ENCODE peak calls at places on chromosomes 3 and 15, in ten cellular contexts. A is small intestine; Y is heart left ventricle; X is right lobe of liver; R is uterus; D is CD4-positive, alpha-beta memory T cell; M is upper lobe of right lung; H is endodermal cell; W is IMR-90; I is naive thymus-derived CD4-positive, alpha-beta T cell. F is an unnamed sample.
A peak's percentile ranks its signal among the peaks of the same experiment; 100 is the strongest.

GRCh38 chr15:90035835-90036220 is 34.7 kb downstream of the ZNF710 start:
- DNase-seq in H (no peak), A (no peak), M (peak; percentile 80), R (no peak), D (no peak), X (peak; percentile 53), I (no peak), W (no peak), Y (peak; percentile 47), F (no peak)

GRCh38 chr3:193816656-193817311 is 223.8 kb downstream of the OPA1 start:
- DNase-seq in A (peak; percentile 95), M (no peak), H (peak; percentile 93), D (no peak), X (peak; percentile 60), I (no peak), Y (peak; percentile 87), W (peak; percentile 11), R (peak; percentile 87), F (peak; percentile 82)

GRCh38 chr3:52391096-52391495 is 53.8 kb downstream of the SEMA3G start:
- DNase-seq in M (no peak), H (no peak), Y (no peak), X (no peak), I (no peak), A (no peak), R (no peak), D (no peak), W (no peak), F (no peak)

GRCh38 chr3:62041681-62042080 is 331.7 kb downstream of the FEZF2 start:
- DNase-seq in M (no peak), W (no peak), A (no peak), H (no peak), X (no peak), Y (no peak), R (no peak), I (no peak), D (no peak), F (no peak)

GRCh38 chr15:89781891-89782618 is 5.9 kb downstream of the MESP2 start:
- DNase-seq in I (no peak), A (peak; percentile 62), Y (no peak), D (no peak), H (no peak), W (peak; percentile 57), M (no peak), R (no peak), X (peak; percentile 85), F (no peak)

GRCh38 chr15:69557340-69558137 is 104.9 kb downstream of the RPLP1 start:
- DNase-seq in Y (no peak), W (peak; percentile 94), A (peak; percentile 97), D (no peak), M (no peak), H (no peak), X (peak; percentile 90), R (no peak), I (no peak), F (no peak)

GRCh38 chr3:117998071-117998470 is 1036.6 kb downstream of the IGSF11 start:
- DNase-seq in A (no peak), R (no peak), D (no peak), W (peak; percentile 74), X (no peak), H (no peak), M (no peak), I (no peak), Y (no peak), F (no peak)

GRCh38 chr3:49553690-49554634 is at the start of gene BSN:
- DNase-seq in R (peak; percentile 92), W (peak; percentile 82), I (peak; percentile 81), D (peak; percentile 81), M (peak; percentile 94), A (peak; percentile 56), X (peak; percentile 90), H (peak; percentile 97), Y (peak; percentile 93), F (peak; percentile 96)

GRCh38 chr3:63895422-63896189 is 16.6 kb downstream of the SCAANT1 start:
- DNase-seq in R (no peak), W (no peak), I (no peak), M (no peak), D (no peak), Y (no peak), A (no peak), X (no peak), H (no peak), F (no peak)

GRCh38 chr3:101962055-101962454 is 112.7 kb downstream of the NFKBIZ start:
- DNase-seq in A (no peak), R (no peak), D (no peak), Y (no peak), W (peak; percentile 59), M (no peak), X (no peak), I (no peak), H (no peak), F (no peak)

GRCh38 chr15:60373745-60374144 is 24.0 kb downstream of the ANXA2 start:
- DNase-seq in H (peak; percentile 8), R (no peak), X (no peak), I (no peak), M (no peak), A (no peak), Y (no peak), W (no peak), D (no peak), F (no peak)

GRCh38 chr3:51722362-51722761 is 15.5 kb downstream of the GRM2 start:
- DNase-seq in H (no peak), A (no peak), Y (no peak), R (no peak), W (no peak), X (no peak), M (no peak), D (no peak), I (no peak), F (no peak)

GRCh38 chr15:32135326-32135725 is 105.0 kb downstream of the CHRNA7 start:
- DNase-seq in X (no peak), H (no peak), I (no peak), Y (no peak), A (no peak), D (no peak), M (no peak), R (no peak), W (no peak), F (no peak)

GRCh38 chr3:177191108-177191779 is 6.0 kb downstream of the TBL1XR1 start:
- DNase-seq in A (no peak), W (no peak), M (no peak), Y (no peak), R (no peak), H (no peak), I (no peak), D (no peak), X (no peak), F (no peak)

GRCh38 chr3:78791745-78792144 is 976.1 kb downstream of the ROBO1 start:
- DNase-seq in Y (no peak), D (no peak), R (no peak), M (no peak), X (no peak), I (no peak), H (no peak), A (no peak), W (no peak), F (no peak)

GRCh38 chr15:84947947-84948830 is 33.5 kb upstream of the PDE8A start:
- DNase-seq in H (no peak), X (no peak), I (no peak), M (no peak), W (peak; percentile 96), Y (no peak), R (peak; percentile 49), A (no peak), D (no peak), F (no peak)

GRCh38 chr3:192409838-192410683 is 317.3 kb downstream of the FGF12 start:
- DNase-seq in W (no peak), R (no peak), A (no peak), X (no peak), I (no peak), Y (peak; percentile 31), M (no peak), H (peak; percentile 81), D (no peak), F (no peak)

GRCh38 chr3:130933801-130934345 is 40.0 kb downstream of the ATP2C1 start:
- DNase-seq in Y (no peak), H (no peak), A (no peak), I (no peak), D (no peak), M (no peak), R (no peak), W (peak; percentile 37), X (no peak), F (no peak)

GRCh38 chr3:4271834-4272233 is 31.3 kb upstream of the SETMAR start:
- DNase-seq in W (peak; percentile 38), Y (no peak), A (peak; percentile 14), I (no peak), D (no peak), R (no peak), M (no peak), H (no peak), X (no peak), F (no peak)

GRCh38 chr15:66760358-66760967 is 58.4 kb downstream of the SMAD6 start:
- DNase-seq in I (no peak), A (peak; percentile 57), M (peak; percentile 57), D (no peak), X (no peak), H (no peak), Y (no peak), R (no peak), W (no peak), F (no peak)
- H3K4me1 ChIP-seq in I (no peaks in the 10 kb centered on the region), A (peaks cover 3% of the 10 kb centered on the region), M (peaks cover 93% of the 10 kb centered on the region), D (peaks cover under 1% of the 10 kb centered on the region), X (peaks cover 3% of the 10 kb centered on the region), H (peaks cover 5% of the 10 kb centered on the region), Y (peaks cover 29% of the 10 kb centered on the region), R (peaks cover 19% of the 10 kb centered on the region), W (peaks cover 44% of the 10 kb centered on the region), F (peaks cover 44% of the 10 kb centered on the region)

DNA sequence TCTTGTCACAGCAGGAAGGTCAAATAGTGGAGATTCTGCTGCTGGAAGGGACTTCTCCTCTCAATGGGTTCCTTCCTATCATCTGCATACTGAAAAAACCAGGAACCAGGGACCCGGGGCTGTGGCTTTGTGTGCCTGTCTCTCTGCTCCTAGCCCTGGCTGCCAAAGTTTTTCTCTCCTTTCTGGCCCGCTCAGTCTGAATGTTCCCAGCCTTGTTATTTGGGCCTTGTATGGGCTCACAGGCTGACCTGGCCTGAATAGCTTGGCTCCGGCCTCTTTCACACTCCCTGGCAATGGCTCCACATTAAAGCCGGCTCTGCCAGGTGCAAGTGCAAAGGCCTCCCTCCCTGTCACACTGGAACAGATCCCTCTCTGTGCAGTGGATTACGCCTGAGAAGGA is 94.6 kb downstream of the LRIG1 start:
- DNase-seq in M (no peak), A (no peak), H (no peak), D (no peak), X (peak; percentile 86), I (no peak), Y (no peak), R (peak; percentile 30), W (no peak), F (no peak)
- H3K4me1 ChIP-seq in M (no peaks in the 10 kb centered on the region), A (no peaks in the 10 kb centered on the region), H (no peaks in the 10 kb centered on the region), D (no peaks in the 10 kb centered on the region), X (peaks cover 12% of the 10 kb centered on the region), I (no peaks in the 10 kb centered on the region), Y (peaks cover 24% of the 10 kb centered on the region), R (no peaks in the 10 kb centered on the region), W (peaks cover 22% of the 10 kb centered on the region), F (peaks cover 15% of the 10 kb centered on the region)

GRCh38 chr3:150755902-150756301 is 7.1 kb downstream of the SIAH2 start:
- DNase-seq in X (no peak), Y (no peak), M (no peak), D (no peak), I (no peak), R (no peak), A (no peak), H (no peak), W (no peak), F (no peak)
- H3K4me1 ChIP-seq in X (peaks cover 69% of the 10 kb centered on the region), Y (peaks cover 9% of the 10 kb centered on the region), M (peaks cover 50% of the 10 kb centered on the region), D (peaks cover 76% of the 10 kb centered on the region), I (peaks cover 26% of the 10 kb centered on the region), R (peaks cover 13% of the 10 kb centered on the region), A (peaks cover 17% of the 10 kb centered on the region), H (peaks cover 9% of the 10 kb centered on the region), W (peaks cover 15% of the 10 kb centered on the region), F (peaks cover 38% of the 10 kb centered on the region)

GRCh38 chr15:55823699-55824098 is 80.7 kb upstream of the PRTG start:
- DNase-seq in Y (no peak), W (peak; percentile 23), I (no peak), X (no peak), H (no peak), D (no peak), A (no peak), M (no peak), R (no peak), F (no peak)
- H3K4me1 ChIP-seq in Y (no peaks in the 10 kb centered on the region), W (peaks cover 6% of the 10 kb centered on the region), I (no peaks in the 10 kb centered on the region), X (no peaks in the 10 kb centered on the region), H (no peaks in the 10 kb centered on the region), D (no peaks in the 10 kb centered on the region), A (no peaks in the 10 kb centered on the region), M (no peaks in the 10 kb centered on the region), R (no peaks in the 10 kb centered on the region), F (no peaks in the 10 kb centered on the region)

F was measured in ovary.